ENCODE peak calls at places on chromosome 4, in nine cellular contexts. W is tibial nerve; I is CD8-positive, alpha-beta memory T cell; Q is HepG2; F is cardiac muscle cell; A is right lobe of liver; J is stomach; R is GM23338; X is HCT116. Z is an unnamed sample. For H3K4me1 and H3K36me3, the result is how much of the 10 kb centered on the place peaks cover.

GRCh38 chr4:84573738-84574720 is 8.9 kb upstream of the CDS1 start:
- DNase-seq in W (no peak), I (no peak), Q (no peak), F (no peak), A (no peak), J (no peak), R (no peak), X (no peak), Z (no peak)

GRCh38 chr4:151408630-151409469 is at the start of gene FHIP1A:
- DNase-seq in W (peak), I (peak), Q (peak), F (peak), A (peak), J (peak), R (peak), X (peak), Z (peak)

GRCh38 chr4:13659341-13660070 is 32.0 kb upstream of the BOD1L1 start:
- DNase-seq in W (no peak), I (no peak), Q (no peak), F (no peak), A (no peak), J (no peak), R (no peak), X (no peak), Z (no peak)

GRCh38 chr4:173519130-173520101 is 10.6 kb downstream of the HAND2 start:
- DNase-seq in W (no peak), I (no peak), Q (no peak), F (peak), A (no peak), J (no peak), R (peak), X (no peak), Z (no peak)

GRCh38 chr4:16779028-16779675 is 119.3 kb downstream of the LDB2 start:
- DNase-seq in W (no peak), I (no peak), Q (no peak), F (no peak), A (no peak), J (no peak), R (no peak), X (no peak), Z (no peak)

GRCh38 chr4:173181769-173182374 is 13.3 kb downstream of the GALNT7 start:
- DNase-seq in W (no peak), I (no peak), Q (no peak), F (no peak), A (no peak), J (no peak), R (no peak), X (peak), Z (no peak)

GRCh38 chr4:113699772-113700171 is 61.8 kb downstream of the CAMK2D start:
- DNase-seq in W (no peak), I (no peak), Q (no peak), F (no peak), A (no peak), J (no peak), R (no peak), X (no peak), Z (no peak)

GRCh38 chr4:151940290-151940689 is 179.5 kb upstream of the GATB start:
- DNase-seq in W (no peak), I (no peak), Q (no peak), F (no peak), A (no peak), J (no peak), R (no peak), X (no peak), Z (no peak)

GRCh38 chr4:164215113-164215741 is 538.7 kb upstream of the SMIM31 start:
- DNase-seq in W (no peak), I (no peak), Q (no peak), F (no peak), A (no peak), J (no peak), R (peak), X (no peak), Z (no peak)

GRCh38 chr4:126761947-126762650 is 870.7 kb upstream of the INTU start:
- DNase-seq in W (no peak), I (no peak), Q (no peak), F (no peak), A (no peak), J (no peak), R (no peak), X (no peak), Z (no peak)

GRCh38 chr4:55173580-55173979 is 48.2 kb upstream of the KDR start:
- DNase-seq in W (no peak), I (no peak), Q (no peak), F (no peak), A (no peak), J (no peak), R (no peak), X (no peak), Z (no peak)
- H3K27ac ChIP-seq in W (no peak), I (no peak), Q (no peak), F (no peak), A (no peak), J (no peak), R (no peak), X (no peak), Z (no peak)

GRCh38 chr4:38675167-38676121 is 11.4 kb downstream of the KLF3 start:
- DNase-seq in W (peak), I (peak), Q (peak), F (peak), A (peak), J (peak), R (peak), X (peak), Z (peak)
- H3K4me1 ChIP-seq in W (under half), I (half or more), Q (half or more), F (under half), A (under half), J (half or more), R (half or more), X (half or more), Z (half or more)

GRCh38 chr4:8297141-8297601 is 27.6 kb downstream of the HTRA3 start:
- DNase-seq in W (no peak), I (no peak), Q (no peak), F (no peak), A (no peak), J (no peak), R (no peak), X (no peak), Z (peak)

GRCh38 chr4:8300832-8301231 is 31.3 kb downstream of the HTRA3 start:
- DNase-seq in W (no peak), I (no peak), Q (no peak), F (no peak), A (no peak), J (no peak), R (no peak), X (no peak), Z (no peak)

GRCh38 chr4:8296491-8296890 is 26.9 kb downstream of the HTRA3 start:
- DNase-seq in W (no peak), I (no peak), Q (no peak), F (no peak), A (no peak), J (no peak), R (no peak), X (no peak), Z (peak)

GRCh38 chr4:8295471-8295870 is 25.9 kb downstream of the HTRA3 start:
- DNase-seq in W (no peak), I (no peak), Q (no peak), F (no peak), A (peak), J (no peak), R (no peak), X (no peak), Z (peak)

GRCh38 chr4:8297691-8298485 is 28.3 kb downstream of the HTRA3 start:
- DNase-seq in W (no peak), I (no peak), Q (no peak), F (no peak), A (no peak), J (no peak), R (no peak), X (no peak), Z (peak)
- H3K36me3 ChIP-seq in W (under half), I (under half), Q (under half), F (under half), A (under half), J (under half), R (under half), X (under half), Z (under half)

GRCh38 chr4:182145360-182145905 is 97.8 kb upstream of the TENM3 start:
- DNase-seq in W (no peak), I (no peak), Q (no peak), F (no peak), A (no peak), J (no peak), R (peak), X (no peak), Z (no peak)

GRCh38 chr4:182143086-182143821 is 99.9 kb upstream of the TENM3 start:
- DNase-seq in W (no peak), I (no peak), Q (no peak), F (peak), A (no peak), J (no peak), R (peak), X (no peak), Z (no peak)

GRCh38 chr4:182142146-182143085 is 100.8 kb upstream of the TENM3 start:
- DNase-seq in W (no peak), I (no peak), Q (no peak), F (peak), A (no peak), J (no peak), R (peak), X (no peak), Z (no peak)

GRCh38 chr4:182144621-182145359 is 98.4 kb upstream of the TENM3 start:
- DNase-seq in W (no peak), I (no peak), Q (no peak), F (peak), A (no peak), J (no peak), R (peak), X (no peak), Z (no peak)

DNA sequence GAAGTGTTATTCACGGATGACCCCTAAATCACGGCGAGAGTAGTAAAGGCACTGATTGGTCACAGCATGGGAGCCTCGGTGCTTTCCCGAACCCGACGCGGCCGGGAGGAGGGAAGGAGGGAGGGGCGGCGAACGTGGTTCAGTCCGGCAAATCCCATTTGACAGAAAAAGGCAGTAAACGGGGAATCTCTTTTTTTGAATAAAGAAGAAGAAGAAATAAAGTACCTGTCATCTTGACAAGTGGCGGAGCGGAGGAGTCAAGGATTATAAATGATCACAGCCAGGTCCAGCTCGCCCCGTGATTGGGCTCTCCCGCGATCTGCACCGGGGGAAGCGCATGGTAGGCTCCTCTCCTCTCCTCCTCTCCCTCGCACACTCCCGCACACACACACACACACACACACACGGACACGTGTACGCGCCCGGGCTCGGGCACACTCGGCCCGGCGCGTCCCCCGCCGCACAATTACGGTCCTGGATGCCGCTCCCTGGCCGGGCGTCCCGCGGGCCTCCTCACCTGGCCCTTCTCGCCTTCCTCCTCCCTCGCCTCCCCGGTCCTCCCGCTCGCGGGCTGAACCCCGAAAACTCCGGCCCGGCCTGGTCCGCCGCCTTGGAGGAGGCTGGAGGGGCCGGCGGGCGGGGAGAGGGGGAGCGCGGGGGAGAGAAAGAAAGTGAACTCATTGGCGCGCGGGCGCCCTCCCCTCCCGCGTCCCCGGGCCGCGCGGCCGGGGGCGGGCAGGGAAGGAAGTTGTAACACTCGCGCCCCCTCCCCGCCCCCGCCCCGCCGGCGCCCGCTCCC is 99.2 kb upstream of the TENM3 start:
- DNase-seq in W (no peak), I (no peak), Q (no peak), F (peak), A (peak), J (no peak), R (peak), X (no peak), Z (no peak)
- H3K27ac ChIP-seq in W (peak), I (no peak), Q (no peak), F (no peak), A (no peak), J (peak), R (peak), X (no peak), Z (no peak)

GRCh38 chr4:3491681-3492405 is 28.7 kb downstream of the DOK7 start:
- DNase-seq in W (no peak), I (no peak), Q (no peak), F (no peak), A (no peak), J (no peak), R (no peak), X (no peak), Z (no peak)

GRCh38 chr4:3495341-3495975 is 32.4 kb downstream of the DOK7 start:
- DNase-seq in W (no peak), I (no peak), Q (no peak), F (no peak), A (no peak), J (no peak), R (no peak), X (no peak), Z (no peak)

GRCh38 chr4:3492741-3493719 is 29.9 kb downstream of the DOK7 start:
- DNase-seq in W (no peak), I (no peak), Q (no peak), F (no peak), A (no peak), J (no peak), R (no peak), X (no peak), Z (no peak)

GRCh38 chr4:3494501-3494900 is 31.4 kb downstream of the DOK7 start:
- DNase-seq in W (no peak), I (no peak), Q (no peak), F (peak), A (no peak), J (no peak), R (no peak), X (no peak), Z (no peak)

DNA sequence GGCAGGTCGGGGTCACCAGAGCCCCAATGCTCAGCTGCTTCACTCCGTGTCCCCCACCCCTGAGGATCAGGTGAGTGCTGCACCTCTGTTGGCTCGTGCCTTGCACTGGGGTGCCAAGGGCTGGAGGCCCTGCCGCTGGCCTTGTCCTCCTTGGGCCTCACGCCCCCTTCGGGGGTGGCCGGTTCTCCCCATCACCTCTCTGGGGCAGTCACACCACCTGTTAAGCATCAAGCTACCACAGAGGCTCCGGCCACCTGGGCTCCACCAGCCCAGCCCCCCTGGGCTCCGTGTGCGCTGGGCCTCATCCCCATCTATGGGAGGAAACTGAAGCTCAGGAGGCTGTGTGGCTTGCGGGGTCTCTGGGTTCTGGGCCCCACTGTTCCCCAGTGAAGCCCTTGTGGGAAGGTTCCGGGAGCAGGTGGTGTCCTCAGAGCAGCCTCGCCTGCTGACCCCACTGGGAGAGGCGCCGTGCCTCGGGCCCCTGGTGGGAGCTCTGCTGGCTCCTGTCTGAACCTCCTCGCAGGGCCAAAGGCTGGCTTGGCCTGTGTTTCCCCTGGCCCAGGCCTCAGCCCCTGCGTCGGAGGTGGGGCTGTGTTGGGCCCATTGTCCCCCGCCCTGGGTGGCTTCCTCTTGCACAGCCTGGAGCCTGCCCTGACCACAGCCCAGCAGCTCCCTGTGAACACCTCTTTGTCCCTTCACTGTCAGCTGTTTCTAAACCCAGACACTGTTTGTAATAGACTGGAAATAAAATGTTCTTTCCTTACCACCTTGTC is 30.8 kb downstream of the DOK7 start:
- DNase-seq in W (no peak), I (no peak), Q (no peak), F (no peak), A (no peak), J (no peak), R (no peak), X (no peak), Z (no peak)
- H3K4me1 ChIP-seq in W (under half), I (under half), Q (under half), F (under half), A (under half), J (under half), R (under half), X (under half), Z (under half)

GRCh38 chr4:153114771-153115321 is 89.4 kb upstream of the TRIM2 start:
- DNase-seq in W (no peak), I (no peak), Q (no peak), F (no peak), A (no peak), J (peak), R (no peak), X (peak), Z (no peak)

GRCh38 chr4:153115322-153116100 is 88.7 kb upstream of the TRIM2 start:
- DNase-seq in W (no peak), I (peak), Q (peak), F (no peak), A (no peak), J (peak), R (no peak), X (peak), Z (no peak)

GRCh38 chr4:153113061-153113837 is 91.0 kb upstream of the TRIM2 start:
- DNase-seq in W (no peak), I (no peak), Q (no peak), F (no peak), A (no peak), J (no peak), R (no peak), X (no peak), Z (no peak)

GRCh38 chr4:153112071-153112460 is 92.2 kb upstream of the TRIM2 start:
- DNase-seq in W (no peak), I (no peak), Q (no peak), F (no peak), A (no peak), J (no peak), R (no peak), X (no peak), Z (no peak)

DNA sequence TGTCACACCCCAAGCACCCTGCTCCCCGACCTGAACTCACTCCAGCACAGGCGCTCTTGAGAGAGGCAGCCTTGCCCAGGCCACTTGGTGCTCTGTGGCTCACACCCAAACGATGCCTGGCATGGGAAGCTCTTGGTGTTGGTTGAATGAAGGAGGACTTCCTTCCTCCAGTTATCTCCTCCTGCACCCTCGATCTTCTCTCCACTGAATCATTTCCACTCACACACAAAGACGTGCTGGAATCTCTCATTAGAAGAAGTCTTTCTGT is 90.5 kb upstream of the TRIM2 start:
- DNase-seq in W (no peak), I (no peak), Q (no peak), F (no peak), A (no peak), J (no peak), R (no peak), X (no peak), Z (no peak)
- H3K36me3 ChIP-seq in W (under half), I (under half), Q (under half), F (under half), A (under half), J (under half), R (under half), X (under half), Z (under half)

GRCh38 chr4:183733181-183733580 is 74.1 kb downstream of the TRAPPC11 start:
- DNase-seq in W (no peak), I (no peak), Q (no peak), F (no peak), A (no peak), J (no peak), R (no peak), X (no peak), Z (no peak)
- H3K27ac ChIP-seq in W (no peak), I (no peak), Q (no peak), F (no peak), A (no peak), J (no peak), R (no peak), X (no peak), Z (no peak)

GRCh38 chr4:78557841-78558240 is 6.3 kb downstream of the ANXA3 start:
- DNase-seq in W (no peak), I (no peak), Q (no peak), F (no peak), A (no peak), J (no peak), R (no peak), X (no peak), Z (no peak)

GRCh38 chr4:78558421-78558820 is 6.9 kb downstream of the ANXA3 start:
- DNase-seq in W (no peak), I (no peak), Q (no peak), F (no peak), A (no peak), J (no peak), R (no peak), X (no peak), Z (no peak)

GRCh38 chr4:78562687-78563086 is 11.1 kb downstream of the ANXA3 start:
- DNase-seq in W (no peak), I (no peak), Q (no peak), F (no peak), A (no peak), J (no peak), R (no peak), X (no peak), Z (no peak)

GRCh38 chr4:78560296-78560963 is 8.9 kb downstream of the ANXA3 start:
- DNase-seq in W (no peak), I (no peak), Q (no peak), F (no peak), A (no peak), J (no peak), R (no peak), X (peak), Z (no peak)

GRCh38 chr4:78561677-78562076 is 10.1 kb downstream of the ANXA3 start:
- DNase-seq in W (no peak), I (no peak), Q (peak), F (no peak), A (no peak), J (no peak), R (no peak), X (no peak), Z (no peak)
- H3K4me1 ChIP-seq in W (under half), I (under half), Q (under half), F (under half), A (under half), J (under half), R (under half), X (half or more), Z (under half)